ENCODE peak calls at places on chromosomes 5 and 9, in ten cellular contexts. K is HFF-Myc, A is foreskin fibroblast, L is heart left ventricle, O is epithelial cell of proximal tubule, N is colonic mucosa, V is cardiac muscle cell, Y is choroid plexus epithelial cell, P is tibial artery, Z is astrocyte of the spinal cord. C is an unnamed sample.

GRCh38 chr9:89139450-89139849 is 39.2 kb downstream of the SHC3 start:
- DNase-seq in A (no peak), Z (peak), Y (peak), V (peak), O (no peak), N (no peak), P (no peak), L (no peak), K (no peak), C (no peak)

GRCh38 chr5:111453290-111453689 is 59.0 kb downstream of the STARD4 start:
- DNase-seq in O (no peak), K (no peak), Z (no peak), P (no peak), V (no peak), N (no peak), Y (peak), L (no peak), A (no peak), C (no peak)

GRCh38 chr5:24644757-24645156 is at the start of gene CDH10:
- DNase-seq in N (no peak), Z (peak), Y (peak), A (no peak), P (no peak), L (peak), O (no peak), K (no peak), V (peak), C (no peak)

GRCh38 chr5:179801304-179802206 is 5.1 kb downstream of the MGAT4B start:
- DNase-seq in K (no peak), L (peak), O (no peak), V (peak), P (peak), N (peak), A (peak), Z (peak), Y (peak), C (no peak)

GRCh38 chr9:115030006-115030405 is 88.0 kb downstream of the TNC start:
- DNase-seq in Z (no peak), N (no peak), L (no peak), A (no peak), Y (no peak), K (no peak), P (no peak), O (no peak), V (peak), C (no peak)

GRCh38 chr9:93510041-93510440 is 56.7 kb upstream of the FAM120AOS start:
- DNase-seq in P (no peak), O (no peak), L (no peak), N (no peak), Y (no peak), A (no peak), V (no peak), K (no peak), Z (no peak), C (no peak)

GRCh38 chr9:6739218-6739617 is 18.6 kb upstream of the KDM4C start:
- DNase-seq in Y (peak), K (no peak), O (no peak), Z (peak), N (no peak), V (no peak), P (peak), L (no peak), A (no peak), C (no peak)

GRCh38 chr5:125847561-125847960 is 575.6 kb upstream of the GRAMD2B start:
- DNase-seq in N (no peak), A (no peak), K (no peak), L (no peak), O (peak), Y (no peak), V (no peak), P (no peak), Z (no peak), C (no peak)

GRCh38 chr5:53167836-53168235 is 58.3 kb upstream of the MOCS2 start:
- DNase-seq in Z (peak), V (no peak), P (peak), L (peak), N (peak), O (no peak), A (peak), Y (peak), K (no peak), C (no peak)

GRCh38 chr9:2053883-2054845 is 39.0 kb downstream of the SMARCA2 start:
- DNase-seq in Y (no peak), Z (peak), L (no peak), O (peak), A (peak), K (no peak), N (peak), V (no peak), P (peak), C (no peak)

GRCh38 chr5:107248065-107248695 is 422.6 kb downstream of the EFNA5 start:
- DNase-seq in K (peak), L (peak), A (no peak), Z (peak), O (peak), N (peak), V (peak), P (peak), Y (peak), C (no peak)

GRCh38 chr5:98780390-98780789 is 6.9 kb downstream of the RGMB start:
- DNase-seq in O (no peak), K (no peak), V (no peak), Y (no peak), A (no peak), L (no peak), N (no peak), Z (peak), P (no peak), C (no peak)

GRCh38 chr5:56346044-56346710 is 113.0 kb upstream of the ANKRD55 start:
- DNase-seq in V (no peak), K (no peak), N (no peak), Z (no peak), A (no peak), O (no peak), Y (peak), L (no peak), P (no peak), C (no peak)

GRCh38 chr5:87541033-87541432 is 128.3 kb upstream of the CCNH start:
- DNase-seq in L (peak), Z (peak), P (no peak), Y (peak), A (no peak), N (peak), V (peak), O (peak), K (no peak), C (no peak)

GRCh38 chr9:38130724-38131123 is 61.7 kb upstream of the SHB start:
- DNase-seq in Y (no peak), P (no peak), V (no peak), A (no peak), L (no peak), O (no peak), N (no peak), K (no peak), Z (no peak), C (no peak)

GRCh38 chr9:75488714-75489100 is 400.4 kb downstream of the OSTF1 start:
- DNase-seq in K (no peak), V (no peak), Y (no peak), A (no peak), N (no peak), Z (no peak), O (no peak), P (no peak), L (no peak), C (no peak)

GRCh38 chr9:114551750-114552685 is 35.6 kb upstream of the ATP6V1G1 start:
- DNase-seq in V (peak), A (peak), Y (peak), K (peak), P (peak), O (peak), Z (peak), N (peak), L (peak), C (peak)

GRCh38 chr5:176616520-176616919 is 6.6 kb upstream of the GPRIN1 start:
- DNase-seq in A (no peak), N (no peak), Y (no peak), P (no peak), Z (no peak), V (no peak), L (no peak), O (no peak), K (no peak), C (no peak)

GRCh38 chr9:86337469-86338107 is 16.6 kb downstream of the TUT7 start:
- DNase-seq in N (no peak), K (no peak), V (no peak), Z (no peak), O (no peak), L (no peak), P (no peak), A (no peak), Y (no peak), C (no peak)

GRCh38 chr5:139650689-139651501 is 2.7 kb downstream of the CXXC5 start:
- DNase-seq in O (no peak), V (peak), L (peak), Z (peak), K (no peak), Y (peak), P (peak), A (no peak), N (peak), C (no peak)

GRCh38 chr9:90898229-90898628 is 96.6 kb downstream of the SYK start:
- DNase-seq in Z (no peak), L (no peak), Y (peak), A (no peak), P (no peak), N (no peak), O (no peak), K (no peak), V (peak), C (no peak)
- TF ChIP-seq CTCF in Z (peak), L (no peak), Y (peak), A (peak), P (no peak), N (no peak), O (peak), K (peak), V (peak), C (peak)

GRCh38 chr5:124774002-124774318 is 27.5 kb upstream of the ZNF608 start:
- DNase-seq in K (no peak), Y (no peak), V (no peak), N (no peak), P (no peak), A (no peak), Z (no peak), L (no peak), O (no peak), C (no peak)
- H3K4me3 ChIP-seq in K (no peak), Y (no peak), V (no peak), N (no peak), P (no peak), A (no peak), Z (no peak), L (no peak), O (no peak), C (no peak)

DNA sequence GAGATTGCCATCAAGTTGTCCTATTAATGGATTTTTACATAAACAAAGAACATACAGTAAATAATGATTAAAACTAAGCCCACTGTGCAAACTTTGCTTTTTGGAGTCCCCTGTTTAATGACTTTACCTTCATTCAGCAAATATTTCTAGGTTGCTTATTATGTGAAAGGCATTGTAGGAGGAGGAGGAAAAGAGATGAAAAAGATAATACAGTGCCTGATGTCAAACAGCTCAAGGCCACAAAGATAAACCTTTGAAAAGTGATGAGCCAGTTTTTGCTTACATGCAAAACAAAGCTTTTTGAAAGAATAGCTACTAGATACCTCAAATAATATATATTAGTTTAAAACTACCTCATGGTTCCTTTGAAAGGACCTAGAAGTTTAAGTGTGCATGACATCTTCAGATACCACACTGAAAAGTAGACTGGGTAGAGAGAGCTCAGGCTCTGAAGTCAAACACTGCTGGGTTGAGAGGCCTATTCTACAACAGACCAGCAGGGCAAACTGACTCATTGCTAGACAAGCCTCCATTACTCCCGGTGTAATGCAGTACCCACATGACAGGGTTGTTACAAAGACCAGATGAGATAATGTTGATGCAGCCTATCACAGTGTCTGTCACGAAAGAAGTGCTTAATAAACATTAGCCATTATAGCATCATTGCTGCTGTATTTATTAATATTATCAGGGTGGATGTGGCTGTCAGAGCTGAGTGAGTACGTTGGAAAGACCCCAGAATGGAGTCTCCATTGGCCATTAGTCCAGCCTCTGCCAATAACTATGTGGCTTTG is 11.8 kb downstream of the DEPDC1B start:
- DNase-seq in P (no peak), Y (peak), Z (peak), O (no peak), L (no peak), K (peak), N (no peak), V (no peak), A (peak), C (no peak)
- TF ChIP-seq CTCF in P (no peak), Y (peak), Z (peak), O (peak), L (no peak), K (peak), N (peak), V (peak), A (peak), C (peak)

GRCh38 chr5:142059304-142059940 is 46.6 kb upstream of the GNPDA1 start:
- DNase-seq in P (no peak), A (peak), K (no peak), N (no peak), L (peak), Y (peak), V (peak), Z (no peak), O (no peak), C (no peak)

GRCh38 chr5:142063376-142063775 is 45.2 kb upstream of the NDFIP1 start:
- DNase-seq in K (no peak), Y (no peak), N (no peak), Z (no peak), P (no peak), L (no peak), O (no peak), A (no peak), V (no peak), C (no peak)

GRCh38 chr5:142065273-142065672 is 43.3 kb upstream of the NDFIP1 start:
- DNase-seq in N (no peak), Z (peak), L (no peak), Y (peak), V (no peak), K (no peak), P (peak), A (peak), O (no peak), C (no peak)

DNA sequence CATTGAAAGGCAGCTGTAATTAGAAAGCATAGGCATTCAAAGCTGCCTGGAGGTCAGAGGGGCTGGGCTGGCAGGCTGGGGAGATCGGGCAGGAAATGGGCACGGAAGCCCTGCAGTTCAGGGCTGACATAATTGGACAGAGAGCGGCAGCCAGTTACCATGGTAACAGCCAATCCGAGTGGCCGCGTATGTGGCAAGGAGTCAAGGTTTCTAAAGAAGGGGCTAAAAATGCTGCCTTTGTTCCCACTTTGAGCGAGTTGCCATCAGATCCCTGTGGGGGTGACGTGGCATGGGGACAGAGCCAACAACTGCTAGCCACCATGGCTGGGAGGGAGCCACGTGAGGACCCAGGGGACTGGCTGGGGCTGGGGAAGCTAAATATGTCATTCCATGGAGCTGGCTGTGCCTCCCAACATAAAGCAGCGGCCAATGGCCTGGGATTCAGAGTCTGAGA is 44.7 kb upstream of the NDFIP1 start:
- DNase-seq in Y (peak), K (no peak), N (peak), A (peak), L (peak), V (peak), P (peak), Z (peak), O (no peak), C (no peak)
- H3K4me3 ChIP-seq in Y (peak), K (no peak), N (no peak), A (peak), L (no peak), V (peak), P (peak), Z (peak), O (no peak), C (peak)

GRCh38 chr5:14071433-14071832 is 71.7 kb upstream of the TRIO start:
- DNase-seq in K (no peak), P (no peak), N (no peak), V (no peak), Z (no peak), L (no peak), A (no peak), O (no peak), Y (no peak), C (no peak)
- TF ChIP-seq CTCF in K (no peak), P (no peak), N (no peak), V (no peak), Z (no peak), L (no peak), A (no peak), O (no peak), Y (no peak), C (no peak)

GRCh38 chr9:123041498-123041897 is 8.0 kb downstream of the GPR21 start:
- DNase-seq in A (no peak), Y (no peak), L (no peak), N (no peak), P (no peak), K (no peak), O (no peak), V (no peak), Z (no peak), C (no peak)
- H3K4me3 ChIP-seq in A (no peak), Y (no peak), L (no peak), N (no peak), P (no peak), K (no peak), O (no peak), V (no peak), Z (no peak), C (no peak)

GRCh38 chr9:91033802-91034201 is 232.2 kb downstream of the SYK start:
- DNase-seq in Z (no peak), L (no peak), A (no peak), Y (no peak), N (peak), P (no peak), K (no peak), O (no peak), V (peak), C (no peak)
- TF ChIP-seq CTCF in Z (peak), L (peak), A (peak), Y (peak), N (peak), P (no peak), K (peak), O (peak), V (peak), C (peak)

DNA sequence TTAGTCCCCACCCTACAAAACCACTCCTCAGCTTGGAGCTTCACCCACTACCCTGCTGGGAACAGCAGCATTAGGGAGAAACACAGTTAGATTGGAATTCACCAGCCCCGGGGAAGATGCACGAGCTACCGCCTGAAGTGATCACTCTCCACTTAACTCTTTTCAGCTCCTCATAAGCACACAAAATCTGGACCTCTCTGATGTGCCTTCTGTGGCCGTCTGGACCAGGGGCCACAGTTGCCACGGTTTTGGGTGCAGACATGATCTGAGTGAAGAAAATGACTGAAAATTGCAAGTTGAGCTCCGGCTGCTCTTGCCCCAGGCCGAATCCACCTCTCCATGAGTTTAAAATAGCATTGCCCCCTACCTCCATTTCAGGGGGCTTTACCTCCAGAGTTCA is 95.2 kb downstream of the TENT4A start:
- DNase-seq in L (no peak), O (no peak), Y (no peak), V (no peak), P (no peak), Z (no peak), A (no peak), N (no peak), K (no peak), C (no peak)
- H3K4me3 ChIP-seq in L (no peak), O (no peak), Y (no peak), V (no peak), P (no peak), Z (no peak), A (no peak), N (no peak), K (no peak), C (no peak)

GRCh38 chr5:96963267-96963666 is 27.4 kb downstream of the LNPEP start:
- DNase-seq in A (peak), Y (peak), O (no peak), N (peak), Z (peak), P (peak), K (peak), V (peak), L (peak), C (no peak)
- TF ChIP-seq CTCF in A (no peak), Y (no peak), O (no peak), N (no peak), Z (no peak), P (no peak), K (no peak), V (no peak), L (no peak), C (no peak)